ENCODE peak calls at places on chromosomes 13 and 19, in four cellular contexts. One of them, this sample, is unnamed.

GRCh38 chr19:32191921-32192320 is 153.5 kb upstream of the ZNF507 start:
- DNase-seq in neural crest cell: no peak
- DNase-seq in stimulated activated CD8-positive, alpha-beta memory T cell treated with anti-CD3 and anti-CD28 coated beads, Interleukin-4, amount 100 ng/mL, for 48 hours: no peak
- DNase-seq in fibroblast of lung: no peak
- DNase-seq in this sample: no peak

GRCh38 chr19:2853015-2853606 is 11.8 kb downstream of the ZNF555 start:
- DNase-seq in neural crest cell: no peak
- DNase-seq in stimulated activated CD8-positive, alpha-beta memory T cell treated with anti-CD3 and anti-CD28 coated beads, Interleukin-4, amount 100 ng/mL, for 48 hours: no peak
- DNase-seq in fibroblast of lung: no peak
- DNase-seq in this sample: no peak

GRCh38 chr13:49749852-49750251 is 42.6 kb downstream of the KPNA3 start:
- DNase-seq in neural crest cell: no peak
- DNase-seq in stimulated activated CD8-positive, alpha-beta memory T cell treated with anti-CD3 and anti-CD28 coated beads, Interleukin-4, amount 100 ng/mL, for 48 hours: no peak
- DNase-seq in fibroblast of lung: peak; percentile 37
- DNase-seq in this sample: no peak

GRCh38 chr13:106986687-106987434 is 418.9 kb upstream of the ARGLU1 start:
- DNase-seq in neural crest cell: no peak
- DNase-seq in stimulated activated CD8-positive, alpha-beta memory T cell treated with anti-CD3 and anti-CD28 coated beads, Interleukin-4, amount 100 ng/mL, for 48 hours: no peak
- DNase-seq in fibroblast of lung: no peak
- DNase-seq in this sample: no peak

GRCh38 chr13:24053505-24054251 is 106.8 kb upstream of the SPATA13 start:
- DNase-seq in neural crest cell: peak; percentile 23
- DNase-seq in stimulated activated CD8-positive, alpha-beta memory T cell treated with anti-CD3 and anti-CD28 coated beads, Interleukin-4, amount 100 ng/mL, for 48 hours: peak; percentile 71
- DNase-seq in fibroblast of lung: peak; percentile 60
- DNase-seq in this sample: no peak

GRCh38 chr13:90615767-90616166 is 731.7 kb upstream of the MIR17HG start:
- DNase-seq in neural crest cell: no peak
- DNase-seq in stimulated activated CD8-positive, alpha-beta memory T cell treated with anti-CD3 and anti-CD28 coated beads, Interleukin-4, amount 100 ng/mL, for 48 hours: no peak
- DNase-seq in fibroblast of lung: no peak
- DNase-seq in this sample: no peak

GRCh38 chr19:51439021-51439465 is 19.2 kb downstream of the SIGLEC8 start:
- DNase-seq in neural crest cell: no peak
- DNase-seq in stimulated activated CD8-positive, alpha-beta memory T cell treated with anti-CD3 and anti-CD28 coated beads, Interleukin-4, amount 100 ng/mL, for 48 hours: peak; percentile 56
- DNase-seq in fibroblast of lung: no peak
- DNase-seq in this sample: no peak

GRCh38 chr19:34734601-34735103 is 609 bp downstream of the ZNF181 start:
- DNase-seq in neural crest cell: no peak
- DNase-seq in stimulated activated CD8-positive, alpha-beta memory T cell treated with anti-CD3 and anti-CD28 coated beads, Interleukin-4, amount 100 ng/mL, for 48 hours: no peak
- DNase-seq in fibroblast of lung: no peak
- DNase-seq in this sample: no peak

This sample was measured in hepatic stellate cell.